ENCODE peak calls at places on chromosome 21, in four cellular contexts. M is OCI-LY7, D is transverse colon, Y is upper lobe of left lung. I is an unnamed sample.

GRCh38 chr21:25885880-25886279 is 151.1 kb downstream of the GABPA start:
- DNase-seq in M (no peak), D (no peak), Y (no peak), I (no peak)

GRCh38 chr21:34580181-34580700 is 34.7 kb downstream of the RCAN1 start:
- DNase-seq in M (no peak), D (peak), Y (no peak), I (no peak)

GRCh38 chr21:41207401-41208388 is 39.7 kb downstream of the BACE2 start:
- DNase-seq in M (no peak), D (peak), Y (no peak), I (no peak)

GRCh38 chr21:31537872-31538576 is 121.5 kb upstream of the SOD1 start:
- DNase-seq in M (no peak), D (no peak), Y (no peak), I (no peak)

GRCh38 chr21:34357889-34358288 is 5.9 kb upstream of the KCNE2 start:
- DNase-seq in M (no peak), D (no peak), Y (no peak), I (no peak)

GRCh38 chr21:27831821-27832569 is 865.1 kb upstream of the ADAMTS5 start:
- DNase-seq in M (no peak), D (no peak), Y (no peak), I (no peak)

GRCh38 chr21:46115441-46116188 is 17.7 kb downstream of the COL6A2 start:
- DNase-seq in M (no peak), D (peak), Y (peak), I (peak)

GRCh38 chr21:31397939-31398338 is 53.9 kb upstream of the TIAM1 start:
- DNase-seq in M (peak), D (no peak), Y (no peak), I (no peak)

GRCh38 chr21:41684381-41685245 is 82.2 kb downstream of the RIPK4 start:
- DNase-seq in M (no peak), D (peak), Y (peak), I (no peak)

GRCh38 chr21:42113926-42114409 is 42.9 kb downstream of the UMODL1 start:
- DNase-seq in M (no peak), D (no peak), Y (no peak), I (no peak)

DNA sequence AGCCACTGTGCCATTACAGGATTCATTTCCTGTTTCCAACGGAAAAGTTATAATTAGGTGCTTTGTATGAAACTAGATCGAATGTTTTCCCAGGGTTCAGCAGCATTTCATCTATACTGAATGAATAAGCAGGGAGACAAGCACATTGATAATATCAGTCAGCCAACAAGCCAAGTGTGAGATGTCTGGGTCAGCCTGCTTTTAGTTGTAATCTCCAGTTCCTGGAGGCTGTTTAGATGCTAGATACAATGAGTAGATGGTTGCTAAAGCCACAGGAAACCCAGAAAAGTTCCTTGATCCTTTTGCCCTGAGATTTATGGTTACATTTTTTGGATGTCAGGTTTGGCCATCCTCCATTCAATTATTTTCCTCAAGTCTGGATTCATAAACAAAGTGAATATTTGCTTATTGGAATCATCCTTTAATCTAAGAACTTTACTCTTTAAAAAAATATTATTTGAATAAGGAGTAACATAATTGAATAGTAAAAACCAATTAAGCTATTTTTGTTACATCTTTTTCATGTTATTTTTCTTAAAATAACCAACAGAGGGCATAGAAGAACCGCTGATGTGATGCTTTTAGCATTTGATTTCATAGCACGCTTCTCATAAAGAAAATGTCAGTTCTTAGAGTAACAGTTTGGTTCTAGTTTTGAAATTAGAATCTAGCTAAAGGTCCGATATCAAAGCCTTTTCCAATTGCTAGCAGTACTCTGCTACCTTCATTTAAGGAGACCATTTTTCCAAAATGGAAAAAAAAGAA is 76.6 kb downstream of the HSPA13 start:
- DNase-seq in M (peak), D (no peak), Y (no peak), I (no peak)
- TF ChIP-seq CTCF in M (peak), D (no peak), Y (no peak), I (no peak)

GRCh38 chr21:44742418-44743153 is 31.2 kb upstream of the TSPEAR start:
- DNase-seq in M (peak), D (no peak), Y (no peak), I (no peak)
- TF ChIP-seq CTCF in M (peak), D (peak), Y (no peak), I (no peak)

GRCh38 chr21:22795091-22795490 is 1796.9 kb downstream of the NCAM2 start:
- DNase-seq in M (no peak), D (no peak), Y (no peak), I (no peak)
- TF ChIP-seq CTCF in M (no peak), D (no peak), Y (no peak), I (no peak)

GRCh38 chr21:43808832-43809251 is 19.5 kb downstream of the RRP1 start:
- DNase-seq in M (peak), D (no peak), Y (no peak), I (no peak)

GRCh38 chr21:43810505-43811261 is 21.3 kb downstream of the RRP1 start:
- DNase-seq in M (peak), D (peak), Y (peak), I (peak)

GRCh38 chr21:43808367-43808766 is 19.0 kb downstream of the RRP1 start:
- DNase-seq in M (peak), D (no peak), Y (no peak), I (no peak)

GRCh38 chr21:43809853-43810504 is 20.6 kb downstream of the RRP1 start:
- DNase-seq in M (no peak), D (no peak), Y (no peak), I (no peak)

GRCh38 chr21:43809346-43809799 is 20.0 kb downstream of the RRP1 start:
- DNase-seq in M (no peak), D (no peak), Y (no peak), I (no peak)
- TF ChIP-seq CTCF in M (no peak), D (no peak), Y (no peak), I (no peak)

GRCh38 chr21:37032877-37033471 is 26.5 kb downstream of the RIPPLY3 start:
- DNase-seq in M (no peak), D (no peak), Y (no peak), I (no peak)
- TF ChIP-seq CTCF in M (no peak), D (no peak), Y (no peak), I (no peak)

GRCh38 chr21:16159971-16160350 is 430.2 kb downstream of the USP25 start:
- DNase-seq in M (no peak), D (no peak), Y (no peak), I (no peak)
- TF ChIP-seq CTCF in M (no peak), D (no peak), Y (no peak), I (no peak)